ENCODE peak calls at places on chromosome 21, in seven cellular contexts. P, Q, V, A, I, N and L are unnamed samples.

GRCh38 chr21:45854702-45855247 is 126.8 kb upstream of the COL6A1 start:
- DNase-seq in V (no peak), N (no peak), A (no peak), I (no peak), Q (no peak), P (no peak), L (no peak)

GRCh38 chr21:26835027-26835713 is 10.0 kb downstream of the ADAMTS1 start:
- DNase-seq in A (no peak), P (no peak), Q (no peak), V (no peak), N (no peak), I (no peak), L (no peak)

GRCh38 chr21:35375115-35375514 is 326.0 kb upstream of the RUNX1 start:
- DNase-seq in V (no peak), N (no peak), A (no peak), I (no peak), P (no peak), Q (peak; percentile 17), L (no peak)

GRCh38 chr21:45087022-45087823 is 12.8 kb downstream of the ADARB1 start:
- DNase-seq in A (no peak), Q (no peak), N (no peak), V (no peak), P (no peak), I (no peak), L (no peak)

GRCh38 chr21:15192243-15192642 is 127.4 kb upstream of the NRIP1 start:
- DNase-seq in Q (no peak), N (no peak), I (peak; percentile 23), V (no peak), A (no peak), P (no peak), L (no peak)

GRCh38 chr21:29508311-29508710 is 209.6 kb downstream of the BACH1 start:
- DNase-seq in N (no peak), P (no peak), I (no peak), Q (no peak), V (peak; percentile 74), A (no peak), L (no peak)

GRCh38 chr21:33855190-33855589 is 60.4 kb downstream of the ATP5PO start:
- DNase-seq in N (no peak), Q (no peak), P (no peak), I (no peak), V (no peak), A (no peak), L (no peak)

GRCh38 chr21:34850166-34850695 is 181.4 kb downstream of the CLIC6 start:
- DNase-seq in V (no peak), P (no peak), I (no peak), Q (no peak), N (no peak), A (no peak), L (no peak)

GRCh38 chr21:45715441-45715840 is 71.9 kb downstream of the PCBP3 start:
- DNase-seq in N (no peak), V (no peak), Q (no peak), A (no peak), P (no peak), I (no peak), L (no peak)

GRCh38 chr21:44720170-44720569 is 8.8 kb upstream of the TSPEAR start:
- DNase-seq in V (no peak), I (no peak), N (no peak), Q (no peak), A (no peak), P (no peak), L (no peak)

GRCh38 chr21:44575307-44576024 is 1.9 kb downstream of the KRTAP10-4 start:
- DNase-seq in P (no peak), A (no peak), I (no peak), V (no peak), N (no peak), Q (no peak), L (no peak)

GRCh38 chr21:17532292-17532691 is 19.4 kb downstream of the CXADR start:
- DNase-seq in P (no peak), I (no peak), Q (no peak), V (no peak), N (no peak), A (no peak), L (no peak)

GRCh38 chr21:41798326-41798725 is 31.5 kb upstream of the RIPK4 start:
- DNase-seq in P (no peak), A (no peak), Q (no peak), I (no peak), V (no peak), N (no peak), L (no peak)

GRCh38 chr21:29571949-29572348 is 273.2 kb downstream of the BACH1 start:
- DNase-seq in A (no peak), V (peak; percentile 86), Q (no peak), P (no peak), I (no peak), N (no peak), L (no peak)

GRCh38 chr21:44711327-44712202 is at the start of gene TSPEAR:
- DNase-seq in P (no peak), A (no peak), N (peak; percentile 64), V (peak; percentile 80), Q (no peak), I (no peak), L (no peak)

GRCh38 chr21:41680444-41681335 is 86.2 kb downstream of the RIPK4 start:
- DNase-seq in V (no peak), I (no peak), Q (no peak), P (peak; percentile 30), N (peak; percentile 63), A (no peak), L (no peak)

GRCh38 chr21:46100020-46100419 is 2.1 kb downstream of the COL6A2 start:
- DNase-seq in Q (no peak), A (no peak), P (no peak), I (no peak), N (peak; percentile 17), V (no peak), L (no peak)

GRCh38 chr21:28605138-28605537 is 387.5 kb downstream of the LTN1 start:
- DNase-seq in I (no peak), Q (no peak), V (no peak), P (peak; percentile 95), A (no peak), N (no peak), L (no peak)

GRCh38 chr21:31218830-31219608 is 125.0 kb downstream of the TIAM1 start:
- DNase-seq in V (no peak), I (peak; percentile 18), N (no peak), P (no peak), A (peak; percentile 9), Q (peak; percentile 55), L (peak; percentile 52)

GRCh38 chr21:38467369-38467768 is 30.9 kb downstream of the ERG start:
- DNase-seq in V (no peak), Q (no peak), A (no peak), N (no peak), P (no peak), I (no peak), L (no peak)

GRCh38 chr21:38468989-38469388 is 29.3 kb downstream of the ERG start:
- DNase-seq in I (no peak), P (no peak), A (no peak), Q (no peak), V (no peak), N (no peak), L (no peak)

GRCh38 chr21:38470762-38471161 is 27.5 kb downstream of the ERG start:
- DNase-seq in Q (no peak), I (no peak), V (no peak), A (no peak), N (no peak), P (no peak), L (no peak)

GRCh38 chr21:38471766-38472165 is 26.5 kb downstream of the ERG start:
- DNase-seq in N (no peak), A (no peak), V (no peak), I (no peak), P (no peak), Q (no peak), L (no peak)

DNA sequence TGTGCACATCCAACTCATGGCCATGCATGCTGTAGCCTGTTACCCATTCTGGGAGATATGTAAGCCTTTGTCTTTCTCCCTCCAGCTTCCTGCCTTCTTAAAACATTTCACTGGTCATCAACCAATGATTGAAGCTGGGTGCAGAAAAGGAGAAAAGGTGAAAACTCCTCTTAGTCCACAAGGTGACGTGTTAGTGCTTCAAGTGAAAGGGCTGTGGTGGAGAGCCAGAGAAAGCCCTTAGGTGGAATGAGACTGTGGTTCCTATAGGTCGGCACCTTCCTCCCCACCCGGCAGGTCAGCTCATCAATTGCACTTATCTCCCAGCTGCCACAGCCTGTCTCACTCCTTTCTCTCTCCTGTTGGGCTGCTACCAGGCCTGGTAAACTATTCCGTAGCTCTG is 30.4 kb downstream of the ERG start:
- DNase-seq in A (no peak), I (no peak), V (peak; percentile 51), N (no peak), P (no peak), Q (no peak), L (no peak)
- H3K27ac ChIP-seq in A (no peak overlapping the region), I (no peak overlapping the region), V (no peak overlapping the region), N (no peak overlapping the region), P (no peak overlapping the region), Q (no peak overlapping the region), L (no peak overlapping the region)

GRCh38 chr21:32484706-32485380 is 72.3 kb downstream of the EVA1C start:
- DNase-seq in N (peak; percentile 83), V (no peak), Q (peak; percentile 23), P (no peak), A (no peak), I (no peak), L (no peak)
- H3K4me3 ChIP-seq in N (no peak overlapping the region), V (no peak overlapping the region), Q (no peak overlapping the region), P (no peak overlapping the region), A (no peak overlapping the region), I (no peak overlapping the region), L (no peak overlapping the region)

DNA sequence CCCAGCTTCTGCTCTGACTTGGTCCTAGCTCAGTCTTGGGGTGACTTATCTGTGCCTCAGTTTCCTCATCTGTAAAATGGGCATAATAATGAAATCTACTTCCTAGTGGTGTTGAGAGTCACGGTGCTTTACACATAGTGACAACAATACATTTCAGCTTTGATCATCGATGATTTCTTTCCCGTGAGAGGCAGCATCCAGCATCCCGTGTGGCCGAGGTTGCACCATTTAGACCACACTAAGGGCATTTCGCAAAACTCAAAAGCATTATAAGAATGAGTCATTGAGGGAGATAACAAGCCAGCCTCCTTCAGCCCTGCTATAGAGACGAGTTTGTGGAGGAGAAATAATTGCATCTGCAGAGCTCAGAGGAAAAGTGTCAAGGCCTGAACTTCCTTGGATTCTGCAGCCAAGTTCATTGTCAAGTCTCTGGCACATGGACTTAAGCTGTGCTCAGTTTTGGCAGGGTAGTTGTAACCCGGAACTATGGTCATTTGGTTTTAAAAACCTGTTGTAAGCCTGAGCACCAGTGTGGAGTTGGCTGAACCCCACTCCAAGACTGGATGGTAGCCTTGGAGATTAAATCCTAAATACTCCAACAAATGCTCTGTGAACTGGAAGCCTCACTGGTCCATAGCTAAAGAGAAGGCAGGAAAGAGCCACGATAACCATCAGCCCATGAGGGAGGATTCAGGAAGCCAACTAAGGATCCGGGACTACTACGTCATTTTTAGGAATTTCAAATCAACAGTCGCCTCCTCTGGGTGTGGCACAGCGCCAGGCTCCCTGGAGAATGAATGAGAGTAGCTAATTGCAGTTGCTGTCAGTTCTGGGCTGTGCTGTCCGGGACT is 64.2 kb downstream of the TCP10L start:
- DNase-seq in A (peak; percentile 68), P (no peak), Q (peak; percentile 88), I (peak; percentile 94), N (peak; percentile 76), V (no peak), L (peak; percentile 88)
- H3K27ac ChIP-seq in A (peak overlapping the region; percentile 72), P (no peak overlapping the region), Q (peak overlapping the region; percentile 68), I (peak overlapping the region; percentile 72), N (peak overlapping the region; percentile 68), V (no peak overlapping the region), L (peak overlapping the region; percentile 39)

DNA sequence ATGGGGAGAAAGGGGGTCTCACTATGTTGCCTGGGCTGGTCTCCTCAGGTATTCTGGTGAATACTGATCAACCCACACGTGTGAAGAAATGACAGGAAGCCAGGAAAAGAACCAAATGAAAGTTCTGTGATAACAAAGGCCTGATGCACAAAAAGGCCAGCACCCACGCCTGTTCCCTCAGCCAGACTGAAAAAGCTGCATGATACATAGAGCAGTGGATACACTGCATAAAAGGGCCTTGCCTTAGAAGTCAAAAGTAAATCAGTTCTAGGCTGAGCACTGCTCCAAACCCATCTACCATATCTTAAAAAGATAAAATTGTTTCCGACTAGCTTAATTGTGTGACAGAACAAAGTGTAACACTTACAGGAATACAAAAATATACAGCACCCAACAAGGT is 36.9 kb upstream of the PSMG1 start:
- DNase-seq in I (no peak), V (no peak), P (no peak), Q (no peak), N (no peak), A (no peak), L (no peak)
- H3K4me3 ChIP-seq in I (no peak overlapping the region), V (no peak overlapping the region), P (no peak overlapping the region), Q (no peak overlapping the region), N (no peak overlapping the region), A (no peak overlapping the region), L (no peak overlapping the region)